ENCODE peak calls at places on chromosomes 6 and 20, in eight cellular contexts. Q is CD8-positive, alpha-beta T cell; J is activated CD8-positive, alpha-beta T cell treated with anti-CD3 and anti-CD28 coated beads for 36 hours; F is activated naive CD8-positive, alpha-beta T cell treated with anti-CD3 and anti-CD28 coated beads, Interleukin-2, amount 50 U/mL, for 24 hours; K is left cardiac atrium; A is left lung; M is left lobe of liver; P is heart right ventricle. I is an unnamed sample.

GRCh38 chr20:14919473-14920157 is 582.2 kb upstream of the FLRT3 start:
- ATAC-seq in Q (no peak), J (no peak), F (no peak), K (no peak), A (peak; percentile 95), M (no peak), P (no peak), I (peak; percentile 13)

GRCh38 chr6:38974389-38975133 is 74.0 kb upstream of the GLP1R start:
- ATAC-seq in Q (no peak), J (no peak), F (no peak), K (peak; percentile 84), A (no peak), M (peak; percentile 74), P (peak; percentile 40), I (no peak)

GRCh38 chr6:74973621-74974020 is 232.2 kb downstream of the COL12A1 start:
- ATAC-seq in Q (no peak), J (no peak), F (no peak), K (no peak), A (no peak), M (no peak), P (peak; percentile 17), I (no peak)

GRCh38 chr6:106513813-106514212 is 115.5 kb downstream of the RTN4IP1 start:
- ATAC-seq in Q (no peak), J (no peak), F (no peak), K (no peak), A (no peak), M (no peak), P (no peak), I (no peak)

GRCh38 chr6:163342571-163343539 is 71.7 kb upstream of the QKI start:
- ATAC-seq in Q (no peak), J (no peak), F (no peak), K (no peak), A (no peak), M (no peak), P (no peak), I (no peak)

GRCh38 chr6:137819740-137820139 is 47.3 kb upstream of the TNFAIP3 start:
- ATAC-seq in Q (peak; percentile 44), J (peak; percentile 66), F (peak; percentile 57), K (no peak), A (no peak), M (no peak), P (no peak), I (no peak)

GRCh38 chr6:36114798-36115408 is 15.4 kb upstream of the MAPK13 start:
- ATAC-seq in Q (peak; percentile 21), J (no peak), F (no peak), K (no peak), A (no peak), M (no peak), P (no peak), I (no peak)

GRCh38 chr20:57244221-57244585 is 22.2 kb downstream of the BMP7 start:
- ATAC-seq in Q (no peak), J (no peak), F (no peak), K (peak; percentile 76), A (peak; percentile 44), M (no peak), P (no peak), I (no peak)

GRCh38 chr6:112205521-112206458 is 48.6 kb downstream of the LAMA4 start:
- ATAC-seq in Q (no peak), J (no peak), F (no peak), K (peak; percentile 33), A (no peak), M (no peak), P (peak; percentile 27), I (peak; percentile 76)

GRCh38 chr6:41805830-41806774 is 18.6 kb downstream of the TOMM6 start:
- ATAC-seq in Q (no peak), J (no peak), F (no peak), K (peak; percentile 14), A (no peak), M (no peak), P (no peak), I (no peak)

GRCh38 chr6:5518936-5519491 is 257.7 kb downstream of the FARS2 start:
- ATAC-seq in Q (peak; percentile 48), J (peak; percentile 34), F (peak; percentile 33), K (no peak), A (no peak), M (no peak), P (no peak), I (peak; percentile 56)

GRCh38 chr6:35275861-35276260 is 16.3 kb downstream of the ZNF76 start:
- ATAC-seq in Q (no peak), J (no peak), F (no peak), K (no peak), A (no peak), M (no peak), P (no peak), I (no peak)